ENCODE peak calls at places on chromosomes 13 and 19, in seven cellular contexts. One of them, this sample, is unnamed.
A peak's percentile ranks its signal among the peaks of the same experiment; 100 is the strongest.

GRCh38 chr13:20460744-20461143 is 64.9 kb downstream of the CRYL1 start:
- ATAC-seq in PC-3: no peak
- ATAC-seq in upper lobe of right lung: no peak
- ATAC-seq in left lung: no peak
- ATAC-seq in right cardiac atrium: no peak
- ATAC-seq in aorta: no peak
- ATAC-seq in CD4-positive, CD25-positive, alpha-beta regulatory T cell: no peak
- ATAC-seq in this sample: no peak

GRCh38 chr13:32829676-32830091 is 186.5 kb upstream of the KL start:
- ATAC-seq in PC-3: peak; percentile 96
- ATAC-seq in upper lobe of right lung: no peak
- ATAC-seq in left lung: no peak
- ATAC-seq in right cardiac atrium: no peak
- ATAC-seq in aorta: no peak
- ATAC-seq in CD4-positive, CD25-positive, alpha-beta regulatory T cell: no peak
- ATAC-seq in this sample: no peak

GRCh38 chr13:20151016-20151415 is 9.8 kb downstream of the GJA3 start:
- ATAC-seq in PC-3: no peak
- ATAC-seq in upper lobe of right lung: peak; percentile 21
- ATAC-seq in left lung: no peak
- ATAC-seq in right cardiac atrium: no peak
- ATAC-seq in aorta: no peak
- ATAC-seq in CD4-positive, CD25-positive, alpha-beta regulatory T cell: no peak
- ATAC-seq in this sample: no peak

GRCh38 chr19:48797103-48797502 is 13.7 kb downstream of the BCAT2 start:
- ATAC-seq in PC-3: no peak
- ATAC-seq in upper lobe of right lung: no peak
- ATAC-seq in left lung: no peak
- ATAC-seq in right cardiac atrium: no peak
- ATAC-seq in aorta: no peak
- ATAC-seq in CD4-positive, CD25-positive, alpha-beta regulatory T cell: no peak
- ATAC-seq in this sample: no peak

GRCh38 chr13:109976206-109976997 is 190.0 kb upstream of the IRS2 start:
- ATAC-seq in PC-3: no peak
- ATAC-seq in upper lobe of right lung: no peak
- ATAC-seq in left lung: no peak
- ATAC-seq in right cardiac atrium: peak; percentile 36
- ATAC-seq in aorta: no peak
- ATAC-seq in CD4-positive, CD25-positive, alpha-beta regulatory T cell: no peak
- ATAC-seq in this sample: no peak

GRCh38 chr13:39777527-39778061 is 122.1 kb downstream of the COG6 start:
- ATAC-seq in PC-3: peak; percentile 87
- ATAC-seq in upper lobe of right lung: peak; percentile 32
- ATAC-seq in left lung: peak; percentile 56
- ATAC-seq in right cardiac atrium: no peak
- ATAC-seq in aorta: no peak
- ATAC-seq in CD4-positive, CD25-positive, alpha-beta regulatory T cell: peak; percentile 74
- ATAC-seq in this sample: no peak

GRCh38 chr13:28728642-28729041 is 9.9 kb upstream of the SLC46A3 start:
- ATAC-seq in PC-3: no peak
- ATAC-seq in upper lobe of right lung: no peak
- ATAC-seq in left lung: peak; percentile 63
- ATAC-seq in right cardiac atrium: no peak
- ATAC-seq in aorta: no peak
- ATAC-seq in CD4-positive, CD25-positive, alpha-beta regulatory T cell: no peak
- ATAC-seq in this sample: no peak

GRCh38 chr13:51557875-51558604 is 26.2 kb upstream of the WDFY2 start:
- ATAC-seq in PC-3: peak; percentile 97
- ATAC-seq in upper lobe of right lung: peak; percentile 64
- ATAC-seq in left lung: peak; percentile 83
- ATAC-seq in right cardiac atrium: peak; percentile 67
- ATAC-seq in aorta: no peak
- ATAC-seq in CD4-positive, CD25-positive, alpha-beta regulatory T cell: no peak
- ATAC-seq in this sample: peak; percentile 43

GRCh38 chr13:79862515-79862914 is 381.6 kb downstream of the NDFIP2 start:
- ATAC-seq in PC-3: no peak
- ATAC-seq in upper lobe of right lung: no peak
- ATAC-seq in left lung: no peak
- ATAC-seq in right cardiac atrium: no peak
- ATAC-seq in aorta: no peak
- ATAC-seq in CD4-positive, CD25-positive, alpha-beta regulatory T cell: no peak
- ATAC-seq in this sample: no peak

GRCh38 chr13:59978862-59979261 is 184.9 kb downstream of the DIAPH3 start:
- ATAC-seq in PC-3: no peak
- ATAC-seq in upper lobe of right lung: no peak
- ATAC-seq in left lung: no peak
- ATAC-seq in right cardiac atrium: no peak
- ATAC-seq in aorta: no peak
- ATAC-seq in CD4-positive, CD25-positive, alpha-beta regulatory T cell: no peak
- ATAC-seq in this sample: no peak

GRCh38 chr13:99969934-99970760 is 1.4 kb downstream of the ZIC5 start:
- ATAC-seq in PC-3: peak; percentile 55
- ATAC-seq in upper lobe of right lung: no peak
- ATAC-seq in left lung: no peak
- ATAC-seq in right cardiac atrium: no peak
- ATAC-seq in aorta: no peak
- ATAC-seq in CD4-positive, CD25-positive, alpha-beta regulatory T cell: peak; percentile 47
- ATAC-seq in this sample: peak; percentile 21

GRCh38 chr13:41188584-41188983 is 5.8 kb downstream of the KBTBD7 start:
- ATAC-seq in PC-3: peak; percentile 92
- ATAC-seq in upper lobe of right lung: no peak
- ATAC-seq in left lung: no peak
- ATAC-seq in right cardiac atrium: no peak
- ATAC-seq in aorta: no peak
- ATAC-seq in CD4-positive, CD25-positive, alpha-beta regulatory T cell: no peak
- ATAC-seq in this sample: no peak

GRCh38 chr19:53254451-53255341 is at the start of gene ZNF677:
- ATAC-seq in PC-3: peak; percentile 99
- ATAC-seq in upper lobe of right lung: peak; percentile 100
- ATAC-seq in left lung: peak; percentile 100
- ATAC-seq in right cardiac atrium: peak; percentile 100
- ATAC-seq in aorta: peak; percentile 100
- ATAC-seq in CD4-positive, CD25-positive, alpha-beta regulatory T cell: peak; percentile 99
- ATAC-seq in this sample: peak; percentile 100

GRCh38 chr19:23203841-23204344 is 46.3 kb downstream of the ZNF724 start:
- ATAC-seq in PC-3: no peak
- ATAC-seq in upper lobe of right lung: peak; percentile 32
- ATAC-seq in left lung: no peak
- ATAC-seq in right cardiac atrium: peak; percentile 90
- ATAC-seq in aorta: no peak
- ATAC-seq in CD4-positive, CD25-positive, alpha-beta regulatory T cell: no peak
- ATAC-seq in this sample: peak; percentile 53

GRCh38 chr19:11205939-11206570 is 8.7 kb upstream of the KANK2 start:
- ATAC-seq in PC-3: no peak
- ATAC-seq in upper lobe of right lung: no peak
- ATAC-seq in left lung: no peak
- ATAC-seq in right cardiac atrium: no peak
- ATAC-seq in aorta: no peak
- ATAC-seq in CD4-positive, CD25-positive, alpha-beta regulatory T cell: no peak
- ATAC-seq in this sample: no peak

GRCh38 chr13:32736648-32737047 is 150.4 kb downstream of the PDS5B start:
- ATAC-seq in PC-3: no peak
- ATAC-seq in upper lobe of right lung: no peak
- ATAC-seq in left lung: peak; percentile 59
- ATAC-seq in right cardiac atrium: no peak
- ATAC-seq in aorta: no peak
- ATAC-seq in CD4-positive, CD25-positive, alpha-beta regulatory T cell: peak; percentile 22
- ATAC-seq in this sample: no peak

GRCh38 chr19:34482380-34483250 is 1.1 kb downstream of the WTIP start:
- ATAC-seq in PC-3: peak; percentile 49
- ATAC-seq in upper lobe of right lung: peak; percentile 12
- ATAC-seq in left lung: peak; percentile 24
- ATAC-seq in right cardiac atrium: peak; percentile 5
- ATAC-seq in aorta: no peak
- ATAC-seq in CD4-positive, CD25-positive, alpha-beta regulatory T cell: no peak
- ATAC-seq in this sample: peak; percentile 10

GRCh38 chr13:73859841-73860240 is 274.4 kb downstream of the KLF12 start:
- ATAC-seq in PC-3: no peak
- ATAC-seq in upper lobe of right lung: no peak
- ATAC-seq in left lung: no peak
- ATAC-seq in right cardiac atrium: no peak
- ATAC-seq in aorta: no peak
- ATAC-seq in CD4-positive, CD25-positive, alpha-beta regulatory T cell: peak; percentile 65
- ATAC-seq in this sample: no peak

GRCh38 chr13:75666646-75667351 is 30.7 kb downstream of the LMO7 start:
- ATAC-seq in PC-3: no peak
- ATAC-seq in upper lobe of right lung: peak; percentile 36
- ATAC-seq in left lung: peak; percentile 70
- ATAC-seq in right cardiac atrium: no peak
- ATAC-seq in aorta: no peak
- ATAC-seq in CD4-positive, CD25-positive, alpha-beta regulatory T cell: no peak
- ATAC-seq in this sample: no peak

GRCh38 chr19:14150770-14151661 is 14.6 kb upstream of the ASF1B start:
- ATAC-seq in PC-3: no peak
- ATAC-seq in upper lobe of right lung: no peak
- ATAC-seq in left lung: no peak
- ATAC-seq in right cardiac atrium: no peak
- ATAC-seq in aorta: no peak
- ATAC-seq in CD4-positive, CD25-positive, alpha-beta regulatory T cell: no peak
- ATAC-seq in this sample: no peak

GRCh38 chr19:39937094-39937493 is 2.7 kb upstream of the FCGBP start:
- ATAC-seq in PC-3: no peak
- ATAC-seq in upper lobe of right lung: no peak
- ATAC-seq in left lung: no peak
- ATAC-seq in right cardiac atrium: no peak
- ATAC-seq in aorta: no peak
- ATAC-seq in CD4-positive, CD25-positive, alpha-beta regulatory T cell: peak; percentile 23
- ATAC-seq in this sample: no peak

GRCh38 chr13:45352031-45352430 is 11.0 kb upstream of the TPT1 start:
- ATAC-seq in PC-3: peak; percentile 74
- ATAC-seq in upper lobe of right lung: no peak
- ATAC-seq in left lung: no peak
- ATAC-seq in right cardiac atrium: no peak
- ATAC-seq in aorta: no peak
- ATAC-seq in CD4-positive, CD25-positive, alpha-beta regulatory T cell: no peak
- ATAC-seq in this sample: no peak

GRCh38 chr13:39965309-39965708 is 309.8 kb downstream of the COG6 start:
- ATAC-seq in PC-3: no peak
- ATAC-seq in upper lobe of right lung: peak; percentile 61
- ATAC-seq in left lung: peak; percentile 96
- ATAC-seq in right cardiac atrium: no peak
- ATAC-seq in aorta: no peak
- ATAC-seq in CD4-positive, CD25-positive, alpha-beta regulatory T cell: no peak
- ATAC-seq in this sample: no peak

GRCh38 chr13:59890064-59890463 is 273.7 kb downstream of the DIAPH3 start:
- ATAC-seq in PC-3: no peak
- ATAC-seq in upper lobe of right lung: no peak
- ATAC-seq in left lung: no peak
- ATAC-seq in right cardiac atrium: no peak
- ATAC-seq in aorta: no peak
- ATAC-seq in CD4-positive, CD25-positive, alpha-beta regulatory T cell: no peak
- ATAC-seq in this sample: no peak

GRCh38 chr19:38792250-38793111 is 3.5 kb downstream of the LGALS7B start:
- ATAC-seq in PC-3: no peak
- ATAC-seq in upper lobe of right lung: peak; percentile 71
- ATAC-seq in left lung: peak; percentile 36
- ATAC-seq in right cardiac atrium: peak; percentile 62
- ATAC-seq in aorta: peak; percentile 42
- ATAC-seq in CD4-positive, CD25-positive, alpha-beta regulatory T cell: peak; percentile 21
- ATAC-seq in this sample: no peak

GRCh38 chr19:47049307-47049700 is 880 bp upstream of the TMEM160 start:
- ATAC-seq in PC-3: no peak
- ATAC-seq in upper lobe of right lung: no peak
- ATAC-seq in left lung: no peak
- ATAC-seq in right cardiac atrium: no peak
- ATAC-seq in aorta: no peak
- ATAC-seq in CD4-positive, CD25-positive, alpha-beta regulatory T cell: no peak
- ATAC-seq in this sample: no peak
- H3K4me3 ChIP-seq in PC-3: peak overlapping the region; percentile 82
- H3K4me3 ChIP-seq in upper lobe of right lung: peak overlapping the region; percentile 99
- H3K4me3 ChIP-seq in left lung: peak overlapping the region; percentile 100
- H3K4me3 ChIP-seq in right cardiac atrium: no peak overlapping the region
- H3K4me3 ChIP-seq in aorta: no peak overlapping the region
- H3K4me3 ChIP-seq in CD4-positive, CD25-positive, alpha-beta regulatory T cell: no peak overlapping the region
- H3K4me3 ChIP-seq in this sample: no peak overlapping the region

DNA sequence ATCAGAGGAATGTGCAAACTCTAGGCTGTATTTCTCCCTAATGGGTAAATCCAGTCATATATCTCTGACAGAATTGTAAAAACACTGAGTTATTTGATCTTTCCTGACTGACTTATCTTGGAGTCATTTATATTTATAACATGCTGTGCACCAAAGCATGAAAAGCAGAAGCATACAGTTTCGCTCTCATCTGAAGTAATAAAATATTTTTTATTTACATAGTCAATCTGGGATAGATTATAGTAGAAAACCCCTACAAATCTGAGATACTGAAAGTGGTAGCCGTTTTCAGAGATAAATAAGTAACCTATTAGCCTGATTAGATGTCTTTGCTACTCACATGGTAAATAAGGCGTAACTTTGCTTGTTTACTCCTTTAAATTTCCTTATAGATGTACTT is 35.0 kb downstream of the LRCH1 start:
- ATAC-seq in PC-3: peak; percentile 78
- ATAC-seq in upper lobe of right lung: no peak
- ATAC-seq in left lung: no peak
- ATAC-seq in right cardiac atrium: no peak
- ATAC-seq in aorta: no peak
- ATAC-seq in CD4-positive, CD25-positive, alpha-beta regulatory T cell: no peak
- ATAC-seq in this sample: no peak
- H3K4me1 ChIP-seq in PC-3: peaks cover 4% of the 10 kb centered on the region
- H3K4me1 ChIP-seq in upper lobe of right lung: peaks cover 26% of the 10 kb centered on the region
- H3K4me1 ChIP-seq in left lung: no peaks in the 10 kb centered on the region
- H3K4me1 ChIP-seq in right cardiac atrium: peaks cover 13% of the 10 kb centered on the region
- H3K4me1 ChIP-seq in aorta: peaks cover 4% of the 10 kb centered on the region
- H3K4me1 ChIP-seq in CD4-positive, CD25-positive, alpha-beta regulatory T cell: peaks cover 5% of the 10 kb centered on the region
- H3K4me1 ChIP-seq in this sample: peaks cover 83% of the 10 kb centered on the region

GRCh38 chr13:108948269-108948671 is 318.9 kb downstream of the MYO16 start:
- ATAC-seq in PC-3: peak; percentile 70
- ATAC-seq in upper lobe of right lung: peak; percentile 53
- ATAC-seq in left lung: no peak
- ATAC-seq in right cardiac atrium: no peak
- ATAC-seq in aorta: no peak
- ATAC-seq in CD4-positive, CD25-positive, alpha-beta regulatory T cell: no peak
- ATAC-seq in this sample: no peak
- H3K4me3 ChIP-seq in PC-3: no peak overlapping the region
- H3K4me3 ChIP-seq in upper lobe of right lung: no peak overlapping the region
- H3K4me3 ChIP-seq in left lung: no peak overlapping the region
- H3K4me3 ChIP-seq in right cardiac atrium: no peak overlapping the region
- H3K4me3 ChIP-seq in aorta: no peak overlapping the region
- H3K4me3 ChIP-seq in CD4-positive, CD25-positive, alpha-beta regulatory T cell: no peak overlapping the region
- H3K4me3 ChIP-seq in this sample: no peak overlapping the region

GRCh38 chr19:54533476-54533875 is 30.8 kb downstream of the LAIR2 start:
- ATAC-seq in PC-3: no peak
- ATAC-seq in upper lobe of right lung: no peak
- ATAC-seq in left lung: no peak
- ATAC-seq in right cardiac atrium: no peak
- ATAC-seq in aorta: no peak
- ATAC-seq in CD4-positive, CD25-positive, alpha-beta regulatory T cell: no peak
- ATAC-seq in this sample: no peak

GRCh38 chr19:54532528-54532927 is 29.9 kb downstream of the LAIR2 start:
- ATAC-seq in PC-3: no peak
- ATAC-seq in upper lobe of right lung: peak; percentile 49
- ATAC-seq in left lung: no peak
- ATAC-seq in right cardiac atrium: no peak
- ATAC-seq in aorta: no peak
- ATAC-seq in CD4-positive, CD25-positive, alpha-beta regulatory T cell: no peak
- ATAC-seq in this sample: no peak

GRCh38 chr19:54536956-54537355 is 34.3 kb downstream of the LAIR2 start:
- ATAC-seq in PC-3: no peak
- ATAC-seq in upper lobe of right lung: no peak
- ATAC-seq in left lung: no peak
- ATAC-seq in right cardiac atrium: no peak
- ATAC-seq in aorta: no peak
- ATAC-seq in CD4-positive, CD25-positive, alpha-beta regulatory T cell: no peak
- ATAC-seq in this sample: no peak

GRCh38 chr19:54534156-54534555 is 31.5 kb downstream of the LAIR2 start:
- ATAC-seq in PC-3: no peak
- ATAC-seq in upper lobe of right lung: no peak
- ATAC-seq in left lung: no peak
- ATAC-seq in right cardiac atrium: no peak
- ATAC-seq in aorta: no peak
- ATAC-seq in CD4-positive, CD25-positive, alpha-beta regulatory T cell: no peak
- ATAC-seq in this sample: no peak

GRCh38 chr19:54535601-54536000 is 33.0 kb downstream of the LAIR2 start:
- ATAC-seq in PC-3: no peak
- ATAC-seq in upper lobe of right lung: no peak
- ATAC-seq in left lung: no peak
- ATAC-seq in right cardiac atrium: no peak
- ATAC-seq in aorta: no peak
- ATAC-seq in CD4-positive, CD25-positive, alpha-beta regulatory T cell: no peak
- ATAC-seq in this sample: no peak
- H3K4me1 ChIP-seq in PC-3: no peaks in the 10 kb centered on the region
- H3K4me1 ChIP-seq in upper lobe of right lung: no peaks in the 10 kb centered on the region
- H3K4me1 ChIP-seq in left lung: no peaks in the 10 kb centered on the region
- H3K4me1 ChIP-seq in right cardiac atrium: no peaks in the 10 kb centered on the region
- H3K4me1 ChIP-seq in aorta: no peaks in the 10 kb centered on the region
- H3K4me1 ChIP-seq in CD4-positive, CD25-positive, alpha-beta regulatory T cell: no peaks in the 10 kb centered on the region
- H3K4me1 ChIP-seq in this sample: no peaks in the 10 kb centered on the region